ENCODE peak calls at places on chromosomes 5 and 9, in four cellular contexts. One of them, this sample, is unnamed.
A peak's percentile ranks its signal among the peaks of the same experiment; 100 is the strongest.

GRCh38 chr5:115770466-115770865 is 46.0 kb downstream of the CDO1 start:
- DNase-seq in HepG2: peak; percentile 31
- DNase-seq in GM12878: no peak
- DNase-seq in K562: peak; percentile 21
- DNase-seq in this sample: peak; percentile 17

GRCh38 chr5:141771031-141771430 is 89.0 kb upstream of the ARAP3 start:
- DNase-seq in HepG2: no peak
- DNase-seq in GM12878: no peak
- DNase-seq in K562: peak; percentile 31
- DNase-seq in this sample: no peak

GRCh38 chr5:103138202-103138601 is 18.1 kb downstream of the PPIP5K2 start:
- DNase-seq in HepG2: no peak
- DNase-seq in GM12878: no peak
- DNase-seq in K562: no peak
- DNase-seq in this sample: no peak

GRCh38 chr9:129866373-129867137 is 31.3 kb downstream of the USP20 start:
- DNase-seq in HepG2: no peak
- DNase-seq in GM12878: no peak
- DNase-seq in K562: no peak
- DNase-seq in this sample: no peak

GRCh38 chr5:88820581-88820980 is 62.4 kb downstream of the MEF2C start:
- DNase-seq in HepG2: no peak
- DNase-seq in GM12878: no peak
- DNase-seq in K562: no peak
- DNase-seq in this sample: no peak

GRCh38 chr5:151659001-151659754 is 27.5 kb downstream of the SPARC start:
- DNase-seq in HepG2: peak; percentile 57
- DNase-seq in GM12878: peak; percentile 39
- DNase-seq in K562: peak; percentile 83
- DNase-seq in this sample: peak; percentile 87

GRCh38 chr9:33446507-33447403 is 638 bp downstream of the AQP3 start:
- DNase-seq in HepG2: peak; percentile 37
- DNase-seq in GM12878: peak; percentile 79
- DNase-seq in K562: peak; percentile 75
- DNase-seq in this sample: peak; percentile 37

GRCh38 chr5:127801751-127802476 is 98.7 kb downstream of the CCDC192 start:
- DNase-seq in HepG2: no peak
- DNase-seq in GM12878: no peak
- DNase-seq in K562: no peak
- DNase-seq in this sample: no peak

DNA sequence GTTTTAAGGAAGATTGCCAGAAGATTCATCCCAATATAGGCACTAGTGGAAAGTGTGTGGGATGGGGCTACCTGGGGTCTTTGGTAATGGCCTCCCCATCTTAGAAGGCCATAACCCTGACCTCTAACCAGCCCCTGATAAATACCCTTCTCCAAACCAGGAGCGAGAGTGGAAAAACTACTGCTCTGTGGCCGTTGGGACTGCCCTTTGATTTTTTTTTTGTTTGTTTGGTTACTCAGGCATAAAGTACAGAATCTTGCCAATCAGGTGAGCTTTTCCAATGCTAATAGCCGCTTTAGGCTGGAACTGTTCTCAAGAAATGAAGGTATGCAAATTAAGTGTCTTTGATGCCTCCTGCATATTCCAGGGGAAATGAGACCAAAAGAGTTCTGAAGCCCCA is 153.7 kb downstream of the ADAMTS12 start:
- DNase-seq in HepG2: no peak
- DNase-seq in GM12878: no peak
- DNase-seq in K562: no peak
- DNase-seq in this sample: no peak
- TF ChIP-seq FOXK2 in HepG2: no peak
- TF ChIP-seq FOXK2 in GM12878: no peak
- TF ChIP-seq FOXK2 in K562: no peak
- TF ChIP-seq FOXK2 in this sample: no peak

DNA sequence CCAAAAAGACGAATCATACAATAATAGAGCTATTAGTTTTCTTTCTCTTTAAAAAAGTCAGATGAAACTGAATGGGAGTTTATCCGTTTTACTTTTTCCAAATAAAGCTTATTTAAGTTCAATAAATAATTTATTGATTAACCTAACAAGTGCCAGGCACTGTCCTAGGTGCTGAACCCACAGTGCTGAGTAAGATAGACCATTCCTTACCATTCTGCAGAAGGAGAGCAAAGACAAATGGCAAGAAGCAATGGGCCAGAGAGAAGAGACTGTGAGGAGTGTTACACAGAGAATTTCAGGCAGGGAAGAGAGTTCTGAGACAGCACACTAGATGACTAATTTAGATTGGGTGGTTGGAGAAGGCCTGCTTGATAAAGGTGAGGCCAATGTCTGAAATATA is 127.2 kb downstream of the AUH start:
- DNase-seq in HepG2: no peak
- DNase-seq in GM12878: no peak
- DNase-seq in K562: no peak
- DNase-seq in this sample: no peak
- TF ChIP-seq FOXM1 in HepG2: no peak
- TF ChIP-seq FOXM1 in GM12878: no peak
- TF ChIP-seq FOXM1 in K562: no peak
- TF ChIP-seq FOXM1 in this sample: no peak

GRCh38 chr5:158462349-158463114 is 603.6 kb upstream of the CLINT1 start:
- DNase-seq in HepG2: no peak
- DNase-seq in GM12878: no peak
- DNase-seq in K562: no peak
- DNase-seq in this sample: no peak

GRCh38 chr5:158465379-158465972 is 606.5 kb upstream of the CLINT1 start:
- DNase-seq in HepG2: no peak
- DNase-seq in GM12878: no peak
- DNase-seq in K562: no peak
- DNase-seq in this sample: no peak

GRCh38 chr5:158463188-158463587 is 604.2 kb upstream of the CLINT1 start:
- DNase-seq in HepG2: no peak
- DNase-seq in GM12878: no peak
- DNase-seq in K562: no peak
- DNase-seq in this sample: no peak

GRCh38 chr5:158464383-158464782 is 605.4 kb upstream of the CLINT1 start:
- DNase-seq in HepG2: no peak
- DNase-seq in GM12878: no peak
- DNase-seq in K562: no peak
- DNase-seq in this sample: no peak

DNA sequence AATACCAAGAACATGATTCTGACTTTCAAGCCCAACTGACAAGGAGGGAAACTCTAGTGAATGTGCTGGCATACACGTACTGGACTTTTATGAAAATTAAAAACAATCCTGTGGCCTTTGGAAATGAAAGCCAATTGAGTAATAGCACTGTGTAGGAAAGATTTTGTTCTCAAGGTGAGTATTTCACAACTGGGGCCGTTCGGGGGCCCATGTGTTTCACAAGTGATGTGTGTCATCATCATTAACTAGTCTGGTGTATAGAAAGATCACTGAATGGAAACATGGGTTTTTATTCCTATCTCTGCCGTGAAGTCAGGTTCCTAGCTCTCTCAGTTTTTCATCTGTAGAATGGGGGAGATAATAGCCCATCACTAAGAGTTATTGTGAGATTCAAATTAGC is 605.0 kb upstream of the CLINT1 start:
- DNase-seq in HepG2: peak; percentile 39
- DNase-seq in GM12878: no peak
- DNase-seq in K562: no peak
- DNase-seq in this sample: no peak
- TF ChIP-seq FOXK2 in HepG2: no peak
- TF ChIP-seq FOXK2 in GM12878: no peak
- TF ChIP-seq FOXK2 in K562: no peak
- TF ChIP-seq FOXK2 in this sample: no peak

DNA sequence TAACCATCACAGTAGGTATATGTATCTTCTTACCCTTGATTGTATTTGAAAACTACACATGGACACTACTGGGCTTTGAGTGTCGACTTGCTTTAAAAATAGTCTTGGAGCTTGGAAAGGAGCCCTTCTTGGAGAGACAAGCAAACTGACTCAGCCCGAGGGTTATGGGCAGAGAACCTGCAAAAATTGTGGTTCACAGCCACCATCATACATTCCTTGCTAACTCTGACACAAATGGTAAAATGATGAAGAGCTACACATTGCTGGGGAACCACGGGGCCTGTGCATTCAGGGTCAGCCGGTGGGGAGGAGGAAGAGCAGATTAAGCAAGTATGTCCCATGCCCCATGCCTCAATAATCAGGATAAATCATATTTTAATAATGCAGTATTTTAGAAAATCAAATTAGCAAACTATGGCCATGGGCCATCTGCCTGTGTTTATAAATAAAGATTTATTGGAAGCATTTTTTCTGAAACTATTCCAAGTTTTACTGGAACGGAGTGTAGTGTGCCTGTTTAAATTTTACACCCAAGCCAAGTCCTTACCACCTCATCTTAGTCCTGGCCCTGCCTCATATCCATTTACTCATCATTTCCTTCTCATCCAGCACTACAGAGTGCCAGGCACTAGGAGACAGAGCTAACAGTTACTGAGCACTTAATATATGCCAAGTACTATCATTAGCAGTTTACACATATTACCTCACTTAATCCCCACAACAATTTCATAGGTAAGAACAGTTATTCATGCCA is 195.8 kb downstream of the PALM2AKAP2 start:
- DNase-seq in HepG2: no peak
- DNase-seq in GM12878: no peak
- DNase-seq in K562: no peak
- DNase-seq in this sample: no peak
- TF ChIP-seq FOXM1 in HepG2: no peak
- TF ChIP-seq FOXM1 in GM12878: no peak
- TF ChIP-seq FOXM1 in K562: no peak
- TF ChIP-seq FOXM1 in this sample: no peak

DNA sequence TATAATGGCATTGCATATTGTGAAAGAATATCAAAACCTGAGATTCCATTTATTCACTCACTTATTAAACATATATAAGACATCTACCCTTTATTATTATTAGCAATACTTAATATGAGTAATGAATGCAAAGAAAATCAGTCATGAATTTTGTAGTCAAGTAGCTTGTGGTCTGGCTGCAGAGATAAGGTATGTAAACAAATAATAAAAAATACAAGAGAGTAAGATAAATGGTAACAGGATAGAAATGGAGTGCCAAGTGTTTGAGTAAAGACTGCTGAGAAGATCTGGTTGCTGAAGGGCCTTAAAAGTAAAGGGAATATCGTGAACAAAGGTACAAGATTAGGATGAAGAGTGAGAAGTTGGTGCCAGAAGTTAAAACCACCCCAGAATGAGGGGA is 18.4 kb downstream of the TRIM32 start:
- DNase-seq in HepG2: no peak
- DNase-seq in GM12878: no peak
- DNase-seq in K562: no peak
- DNase-seq in this sample: no peak
- TF ChIP-seq FOXK2 in HepG2: no peak
- TF ChIP-seq FOXK2 in GM12878: no peak
- TF ChIP-seq FOXK2 in K562: no peak
- TF ChIP-seq FOXK2 in this sample: no peak

GRCh38 chr9:72871685-72872084 is 81.2 kb downstream of the ALDH1A1 start:
- DNase-seq in HepG2: peak; percentile 16
- DNase-seq in GM12878: no peak
- DNase-seq in K562: no peak
- DNase-seq in this sample: no peak
- TF ChIP-seq FOXM1 in HepG2: no peak
- TF ChIP-seq FOXM1 in GM12878: no peak
- TF ChIP-seq FOXM1 in K562: no peak
- TF ChIP-seq FOXM1 in this sample: no peak

DNA sequence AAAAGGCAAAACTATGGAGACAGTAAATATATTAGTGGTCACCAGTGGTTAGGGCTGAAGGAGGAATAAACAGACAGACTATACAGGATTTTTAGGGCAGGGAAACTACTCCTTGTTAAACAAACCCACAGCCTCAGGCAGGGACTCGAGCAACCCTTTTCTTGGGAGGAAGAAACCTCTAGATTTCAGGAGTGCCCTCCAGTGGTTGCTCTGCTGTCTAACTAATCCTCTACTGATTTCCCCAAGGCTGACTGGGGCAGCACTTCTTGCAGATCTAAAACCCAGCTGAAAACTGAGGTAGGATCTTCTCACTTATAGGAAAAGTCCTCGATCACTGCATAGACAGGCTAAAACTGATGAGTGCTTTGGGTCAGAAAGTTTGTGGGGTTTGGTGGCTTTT is 176.8 kb downstream of the ISOC1 start:
- DNase-seq in HepG2: no peak
- DNase-seq in GM12878: no peak
- DNase-seq in K562: no peak
- DNase-seq in this sample: peak; percentile 30
- TF ChIP-seq FOXK2 in HepG2: no peak
- TF ChIP-seq FOXK2 in GM12878: no peak
- TF ChIP-seq FOXK2 in K562: no peak
- TF ChIP-seq FOXK2 in this sample: no peak

DNA sequence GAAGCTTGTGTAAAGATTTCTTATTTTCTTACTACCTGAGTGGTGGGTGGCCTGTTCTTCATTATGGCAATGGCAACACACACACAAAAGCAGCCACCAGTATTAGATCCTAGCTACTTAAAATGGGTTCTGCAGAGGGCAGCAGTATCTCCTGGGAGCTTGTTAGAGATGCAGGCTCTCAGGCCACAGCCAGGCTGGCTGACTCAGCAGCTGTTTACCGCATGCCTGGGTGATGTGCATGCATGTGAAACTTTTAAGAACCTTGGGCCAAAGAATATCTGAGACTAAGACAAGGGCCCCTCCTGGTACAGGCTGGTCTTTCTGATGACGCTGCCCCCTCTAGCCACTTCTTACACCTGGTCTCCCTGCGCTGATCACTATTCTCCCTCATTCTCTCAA is 399.0 kb downstream of the MED10 start:
- DNase-seq in HepG2: no peak
- DNase-seq in GM12878: no peak
- DNase-seq in K562: no peak
- DNase-seq in this sample: no peak
- TF ChIP-seq FOXM1 in HepG2: no peak
- TF ChIP-seq FOXM1 in GM12878: no peak
- TF ChIP-seq FOXM1 in K562: no peak
- TF ChIP-seq FOXM1 in this sample: no peak

DNA sequence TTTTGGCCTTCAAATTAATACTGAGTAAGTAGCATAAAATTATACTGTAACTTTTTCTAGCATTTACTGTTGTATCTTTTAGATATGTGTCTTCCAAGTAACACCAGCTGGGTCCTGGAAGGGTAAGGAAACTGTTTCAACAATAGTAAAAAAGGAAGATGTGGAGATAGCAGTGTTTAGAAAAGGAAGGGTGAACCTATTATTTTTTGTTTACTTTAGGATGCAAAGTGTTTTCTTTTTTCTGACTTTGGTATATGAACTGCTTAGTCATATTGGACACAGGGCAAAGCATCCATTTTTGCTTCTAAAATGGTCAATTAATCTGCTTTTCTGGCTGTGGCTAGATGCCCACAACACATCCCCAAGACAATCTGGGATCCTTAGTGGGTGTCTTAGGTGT is 5.3 kb downstream of the PKD2L2 start:
- DNase-seq in HepG2: no peak
- DNase-seq in GM12878: no peak
- DNase-seq in K562: no peak
- DNase-seq in this sample: no peak
- TF ChIP-seq FOXK2 in HepG2: no peak
- TF ChIP-seq FOXK2 in GM12878: no peak
- TF ChIP-seq FOXK2 in K562: no peak
- TF ChIP-seq FOXK2 in this sample: no peak